ENCODE peak calls at places on chromosomes 7 and 10, in four cellular contexts. I, T, V and Y are unnamed samples.

GRCh38 chr7:6228865-6229264 is 43.6 kb downstream of the CYTH3 start:
- DNase-seq in I (no peak), T (no peak), V (no peak), Y (no peak)

GRCh38 chr7:2904202-2904601 is 60.1 kb upstream of the GNA12 start:
- DNase-seq in I (no peak), T (no peak), V (no peak), Y (no peak)

GRCh38 chr7:156881676-156882075 is 11.3 kb downstream of the LMBR1 start:
- DNase-seq in I (no peak), T (no peak), V (no peak), Y (no peak)

GRCh38 chr10:127370601-127371000 is 174.2 kb upstream of the INSYN2A start:
- DNase-seq in I (no peak), T (no peak), V (no peak), Y (no peak)

GRCh38 chr7:13077466-13077865 is 390.0 kb downstream of the ARL4A start:
- DNase-seq in I (no peak), T (no peak), V (no peak), Y (no peak)

GRCh38 chr7:22319424-22320403 is 37.2 kb downstream of the RAPGEF5 start:
- DNase-seq in I (no peak), T (no peak), V (no peak), Y (no peak)

GRCh38 chr7:156179872-156180390 is 367.7 kb upstream of the SHH start:
- DNase-seq in I (no peak), T (no peak), V (no peak), Y (no peak)

GRCh38 chr10:130497056-130498010 is 361.1 kb downstream of the GLRX3 start:
- DNase-seq in I (no peak), T (no peak), V (no peak), Y (no peak)

GRCh38 chr7:47526466-47526865 is 55.4 kb downstream of the TNS3 start:
- DNase-seq in I (no peak), T (no peak), V (no peak), Y (no peak)

GRCh38 chr10:49197171-49197570 is 9.0 kb upstream of the TMEM273 start:
- DNase-seq in I (no peak), T (no peak), V (no peak), Y (no peak)

GRCh38 chr10:56785292-56785691 is 424.2 kb upstream of the ZWINT start:
- DNase-seq in I (no peak), T (no peak), V (no peak), Y (no peak)